ENCODE peak calls at places on chromosome 22, in eight cellular contexts. Z, M, N, H, O, S, V and L are unnamed samples.

GRCh38 chr22:35568751-35569725 is 28.4 kb downstream of the RASD2 start:
- DNase-seq in M (no peak), N (no peak), V (peak; percentile 70), S (peak; percentile 80), O (peak; percentile 62), H (no peak), Z (no peak), L (no peak)

GRCh38 chr22:49551446-49551845 is 276.2 kb downstream of the BRD1 start:
- DNase-seq in V (no peak), M (no peak), N (peak; percentile 32), Z (no peak), S (no peak), H (peak; percentile 20), O (no peak), L (no peak)

GRCh38 chr22:23481369-23481768 is 98.7 kb downstream of the IGLL1 start:
- DNase-seq in N (no peak), H (no peak), Z (no peak), S (no peak), M (no peak), V (no peak), O (no peak), L (no peak)

GRCh38 chr22:41341012-41341411 is 39.7 kb downstream of the ZC3H7B start:
- DNase-seq in Z (no peak), M (no peak), S (no peak), O (no peak), N (no peak), V (no peak), H (no peak), L (no peak)

GRCh38 chr22:49724030-49724892 is 103.4 kb downstream of the BRD1 start:
- DNase-seq in M (no peak), Z (no peak), S (no peak), H (no peak), N (no peak), V (no peak), O (no peak), L (peak; percentile 29)

GRCh38 chr22:23256986-23257888 is 76.9 kb downstream of the BCR start:
- DNase-seq in Z (no peak), H (peak; percentile 72), S (peak; percentile 68), V (peak; percentile 32), O (peak; percentile 61), N (no peak), M (no peak), L (no peak)

GRCh38 chr22:39718206-39718605 is 147.7 kb downstream of the CACNA1I start:
- DNase-seq in S (no peak), V (no peak), N (no peak), M (no peak), H (peak; percentile 50), O (no peak), Z (no peak), L (no peak)

GRCh38 chr22:24441406-24442351 is 14.3 kb downstream of the ADORA2A start:
- DNase-seq in H (no peak), O (no peak), Z (no peak), S (no peak), N (no peak), M (no peak), V (no peak), L (no peak)

GRCh38 chr22:48099251-48099650 is 1336.8 kb downstream of the TBC1D22A start:
- DNase-seq in M (no peak), N (no peak), H (no peak), S (no peak), O (no peak), Z (no peak), V (no peak), L (no peak)

GRCh38 chr22:21044931-21045584 is 688 bp upstream of the LRRC74B start:
- DNase-seq in O (no peak), Z (no peak), M (no peak), H (peak; percentile 50), N (peak; percentile 46), S (peak; percentile 66), V (peak; percentile 25), L (no peak)

GRCh38 chr22:48919851-48920589 is 907.7 kb downstream of the BRD1 start:
- DNase-seq in M (no peak), H (no peak), S (no peak), O (no peak), N (no peak), Z (no peak), V (no peak), L (no peak)

GRCh38 chr22:43532301-43533050 is 120.7 kb downstream of the MPPED1 start:
- DNase-seq in S (no peak), H (no peak), M (no peak), Z (no peak), V (no peak), N (no peak), O (no peak), L (no peak)

DNA sequence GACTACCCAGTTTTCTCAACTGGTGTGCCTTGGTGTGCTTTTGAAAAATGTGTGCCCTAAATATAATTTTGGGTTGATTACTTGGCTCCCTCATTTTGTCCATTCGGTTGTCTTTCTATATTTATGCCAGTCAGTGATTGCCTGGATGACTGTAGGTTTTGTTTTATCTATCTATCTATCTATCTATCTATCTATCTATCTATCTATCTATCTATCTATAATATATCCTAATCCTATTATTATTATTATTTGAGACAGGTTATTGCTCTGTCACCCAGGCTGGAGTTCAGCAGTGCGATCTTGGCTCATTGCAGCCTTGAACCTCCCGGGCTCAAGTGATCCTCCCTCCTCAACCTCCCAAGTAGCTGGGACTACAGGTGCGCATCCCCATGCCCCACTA is 111.4 kb upstream of the GRK3 start:
- DNase-seq in V (no peak), H (no peak), Z (no peak), M (no peak), N (no peak), O (no peak), S (no peak), L (no peak)
- H3K4me3 ChIP-seq in V (no peak overlapping the region), H (no peak overlapping the region), Z (no peak overlapping the region), M (no peak overlapping the region), N (no peak overlapping the region), O (no peak overlapping the region), S (no peak overlapping the region), L (no peak overlapping the region)

GRCh38 chr22:37065961-37066360 is 14.4 kb downstream of the KCTD17 start:
- DNase-seq in N (no peak), S (no peak), Z (no peak), V (no peak), M (no peak), O (no peak), H (no peak), L (no peak)

GRCh38 chr22:37063436-37064420 is 12.2 kb downstream of the KCTD17 start:
- DNase-seq in M (no peak), N (no peak), V (no peak), S (no peak), H (no peak), Z (no peak), O (no peak), L (no peak)

GRCh38 chr22:37065149-37065548 is 13.6 kb downstream of the KCTD17 start:
- DNase-seq in V (no peak), H (no peak), M (no peak), O (no peak), N (no peak), S (no peak), Z (no peak), L (no peak)

GRCh38 chr22:37062657-37063381 is 11.3 kb downstream of the KCTD17 start:
- DNase-seq in H (no peak), S (no peak), O (no peak), N (no peak), V (no peak), M (no peak), Z (no peak), L (no peak)

GRCh38 chr22:37064553-37064952 is 13.0 kb downstream of the KCTD17 start:
- DNase-seq in M (no peak), H (no peak), Z (no peak), S (no peak), V (no peak), N (no peak), O (no peak), L (no peak)
- H3K4me3 ChIP-seq in M (no peak overlapping the region), H (no peak overlapping the region), Z (no peak overlapping the region), S (no peak overlapping the region), V (no peak overlapping the region), N (no peak overlapping the region), O (no peak overlapping the region), L (no peak overlapping the region)

DNA sequence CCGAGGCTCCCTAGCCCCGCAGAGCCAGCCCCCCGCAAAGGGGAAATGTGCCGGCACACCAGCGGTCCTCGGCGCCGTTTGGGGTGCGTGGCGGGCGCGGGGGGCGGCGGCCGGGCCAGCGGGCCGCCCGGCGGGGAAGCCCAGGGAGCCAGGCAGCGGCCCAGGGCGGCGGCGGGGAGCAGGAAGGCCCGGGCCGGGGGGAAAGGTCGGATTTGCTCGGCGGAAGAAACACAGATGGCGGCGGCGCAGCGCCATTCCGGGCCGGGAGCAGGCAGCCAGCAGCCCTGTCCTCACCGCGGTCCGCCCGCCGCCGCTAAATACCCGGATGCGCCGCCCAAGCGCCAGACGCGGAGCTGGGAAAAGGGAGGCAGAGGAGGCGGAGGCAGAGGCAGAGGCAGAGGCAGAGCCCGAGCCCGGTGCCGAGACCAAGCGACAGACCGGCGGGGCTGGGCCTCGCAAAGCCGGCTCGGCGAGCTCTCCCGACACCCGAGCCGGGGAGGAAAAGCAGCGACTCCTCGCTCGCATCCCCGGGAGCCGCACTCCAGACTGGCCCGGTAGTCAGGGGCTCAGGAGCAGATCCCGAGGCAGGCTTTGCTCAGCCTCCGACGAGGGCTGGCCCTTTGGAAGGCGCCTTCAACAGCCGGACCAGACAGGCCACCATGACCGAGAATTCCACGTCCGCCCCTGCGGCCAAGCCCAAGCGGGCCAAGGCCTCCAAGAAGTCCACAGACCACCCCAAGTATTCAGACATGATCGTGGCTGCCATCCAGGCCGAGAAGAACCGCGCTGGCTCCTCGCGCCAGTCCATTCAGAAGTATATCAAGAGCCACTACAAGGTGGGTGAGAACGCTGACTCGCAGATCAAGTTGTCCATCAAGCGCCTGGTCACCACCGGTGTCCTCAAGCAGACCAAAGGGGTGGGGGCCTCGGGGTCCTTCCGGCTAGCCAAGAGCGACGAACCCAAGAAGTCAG is 2.6 kb upstream of the GCAT start:
- DNase-seq in Z (no peak), S (peak; percentile 85), V (peak; percentile 79), M (no peak), O (peak; percentile 87), N (peak; percentile 92), H (peak; percentile 97), L (no peak)
- H3K4me3 ChIP-seq in Z (peak overlapping the region; percentile 47), S (peak overlapping the region; percentile 81), V (peak overlapping the region; percentile 75), M (peak overlapping the region; percentile 80), O (peak overlapping the region; percentile 79), N (peak overlapping the region; percentile 72), H (peak overlapping the region; percentile 49), L (peak overlapping the region; percentile 25)

DNA sequence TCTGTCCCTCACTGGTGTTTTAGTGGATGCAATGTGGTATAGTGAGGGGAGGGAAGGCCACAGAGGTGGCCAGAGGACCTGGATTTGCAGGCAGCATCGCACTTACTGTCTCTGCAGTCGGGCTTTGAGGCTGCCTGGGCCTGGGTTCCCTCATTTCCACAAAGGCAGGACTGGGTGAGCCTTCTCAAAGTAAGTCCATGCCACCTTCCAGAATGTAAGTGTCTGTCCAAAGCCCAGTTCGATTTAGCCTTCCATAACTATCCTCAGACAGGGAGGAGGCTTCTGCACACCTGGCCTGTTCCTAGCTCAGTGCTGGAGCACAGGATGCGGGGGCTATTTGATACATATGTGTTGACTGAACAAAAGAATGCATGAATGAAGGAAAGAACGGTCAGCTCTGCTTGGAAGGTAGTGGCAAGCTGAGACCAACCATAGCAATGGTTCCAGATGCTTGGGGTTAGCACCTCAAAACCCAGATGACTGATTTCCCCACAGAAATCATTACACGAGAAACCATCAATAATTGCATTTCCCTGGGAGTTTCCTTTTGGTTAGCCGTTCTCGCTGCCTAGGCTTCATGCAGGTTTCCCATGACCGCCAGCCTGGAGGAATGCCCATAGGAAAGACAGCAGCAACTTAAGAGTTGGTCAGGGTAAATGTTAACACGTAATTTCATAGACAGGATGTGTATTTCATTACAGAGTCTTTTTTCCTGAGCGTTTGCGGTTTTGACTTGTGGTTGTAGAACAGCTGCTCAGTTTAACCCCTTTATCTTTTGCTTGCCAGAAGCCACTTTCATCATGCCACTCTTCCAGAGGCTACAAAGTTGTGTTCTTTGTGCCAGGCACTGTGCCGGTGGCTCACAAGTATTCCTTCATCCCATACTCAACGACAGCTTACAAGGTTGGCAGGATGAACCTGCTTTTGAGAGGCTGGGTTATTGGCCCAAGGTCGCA is 2.7 kb downstream of the IL17RA start:
- DNase-seq in O (no peak), V (no peak), Z (peak; percentile 44), H (no peak), M (peak; percentile 65), S (peak; percentile 63), N (no peak), L (no peak)
- H3K4me3 ChIP-seq in O (no peak overlapping the region), V (no peak overlapping the region), Z (no peak overlapping the region), H (peak overlapping the region; percentile 2), M (no peak overlapping the region), S (no peak overlapping the region), N (peak overlapping the region; percentile 91), L (peak overlapping the region; percentile 80)